ENCODE peak calls at places on chromosomes 4 and X, in eight cellular contexts. D is activated CD4-positive, alpha-beta T cell treated with anti-CD3 and anti-CD28 coated beads for 48 hours; P is fibroblast of the aortic adventitia; A is endothelial cell; G is amygdala; B is HL-60; H is prostate gland; N is AG09309. T is an unnamed sample.

GRCh38 chr4:173527103-173527876 is 2.7 kb downstream of the HAND2 start:
- DNase-seq in D (no peak), P (peak; percentile 69), A (peak; percentile 51), G (no peak), B (no peak), H (no peak), N (no peak), T (no peak)

GRCh38 chrX:39601193-39602085 is 496.3 kb downstream of the BCOR start:
- DNase-seq in D (no peak), P (no peak), A (no peak), G (no peak), B (no peak), H (no peak), N (no peak), T (no peak)

GRCh38 chr4:139609647-139610046 is 53.6 kb upstream of the SETD7 start:
- DNase-seq in D (no peak), P (peak; percentile 70), A (no peak), G (no peak), B (no peak), H (no peak), N (no peak), T (peak; percentile 42)

GRCh38 chrX:111244238-111244750 is 26.0 kb downstream of the CAPN6 start:
- DNase-seq in D (no peak), P (peak; percentile 33), A (no peak), G (no peak), B (no peak), H (no peak), N (no peak), T (peak; percentile 10)

GRCh38 chrX:138298268-138298667 is 413.2 kb downstream of the FGF13 start:
- DNase-seq in D (no peak), P (no peak), A (no peak), G (no peak), B (no peak), H (no peak), N (no peak), T (no peak)

GRCh38 chr4:39892988-39893692 is 84.6 kb downstream of the PDS5A start:
- DNase-seq in D (no peak), P (no peak), A (no peak), G (no peak), B (no peak), H (no peak), N (no peak), T (no peak)

GRCh38 chr4:147096667-147097604 is 151.3 kb upstream of the TTC29 start:
- DNase-seq in D (no peak), P (peak; percentile 80), A (no peak), G (no peak), B (no peak), H (no peak), N (peak; percentile 51), T (peak; percentile 64)

GRCh38 chr4:183591301-183591700 is 67.7 kb downstream of the RWDD4 start:
- DNase-seq in D (no peak), P (no peak), A (no peak), G (no peak), B (no peak), H (no peak), N (peak; percentile 58), T (peak; percentile 40)

GRCh38 chr4:126850286-126850685 is 782.5 kb upstream of the INTU start:
- DNase-seq in D (no peak), P (peak; percentile 94), A (no peak), G (no peak), B (no peak), H (no peak), N (peak; percentile 89), T (peak; percentile 89)

GRCh38 chr4:53478671-53479456 is 101.4 kb downstream of the FIP1L1 start:
- DNase-seq in D (no peak), P (peak; percentile 95), A (no peak), G (no peak), B (no peak), H (no peak), N (peak; percentile 85), T (peak; percentile 93)

GRCh38 chr4:6568689-6569332 is 6.2 kb upstream of the MAN2B2 start:
- DNase-seq in D (no peak), P (peak; percentile 33), A (no peak), G (no peak), B (no peak), H (no peak), N (no peak), T (peak; percentile 76)

GRCh38 chr4:125682730-125683129 is 368.0 kb downstream of the FAT4 start:
- DNase-seq in D (no peak), P (no peak), A (no peak), G (no peak), B (no peak), H (no peak), N (no peak), T (no peak)

GRCh38 chrX:13482764-13483552 is 86.4 kb upstream of the EGFL6 start:
- DNase-seq in D (no peak), P (peak; percentile 51), A (no peak), G (no peak), B (no peak), H (no peak), N (no peak), T (no peak)

GRCh38 chrX:68669094-68669830 is 21.8 kb downstream of the STARD8 start:
- DNase-seq in D (no peak), P (peak; percentile 47), A (no peak), G (no peak), B (no peak), H (no peak), N (no peak), T (no peak)

GRCh38 chr4:41538017-41538733 is at the start of gene LIMCH1:
- DNase-seq in D (no peak), P (peak; percentile 13), A (no peak), G (no peak), B (no peak), H (peak; percentile 33), N (peak; percentile 43), T (peak; percentile 3)

GRCh38 chr4:835148-836002 is 9.4 kb upstream of the CPLX1 start:
- DNase-seq in D (no peak), P (no peak), A (no peak), G (no peak), B (no peak), H (no peak), N (no peak), T (no peak)

T was measured in PC-3.